ENCODE peak calls at places on chromosomes 13 and 19, in four cellular contexts. A is stimulated activated CD8-positive, alpha-beta memory T cell treated with anti-CD3 and anti-CD28 coated beads, Interleukin-2, amount 100 ng/mL, for 1 hour; I is tibial nerve; K is fibroblast of pulmonary artery. P is an unnamed sample.

GRCh38 chr19:8831832-8832131 is 322 bp downstream of the ZNF558 start:
- DNase-seq in I (no peak), A (no peak), K (no peak), P (no peak)

GRCh38 chr19:49546825-49547565 is 19.2 kb downstream of the RCN3 start:
- DNase-seq in A (no peak), K (peak; percentile 95), I (peak; percentile 52), P (peak; percentile 93)

GRCh38 chr13:48112896-48113525 is 18.1 kb upstream of the MED4 start:
- DNase-seq in K (no peak), I (no peak), A (no peak), P (no peak)

GRCh38 chr19:2634228-2634951 is 68.1 kb downstream of the GNG7 start:
- DNase-seq in A (no peak), I (no peak), K (peak; percentile 81), P (no peak)

GRCh38 chr13:109226631-109227030 is 559.8 kb downstream of the IRS2 start:
- DNase-seq in I (no peak), K (no peak), A (no peak), P (peak; percentile 27)

GRCh38 chr19:45352914-45353796 is 12.6 kb downstream of the KLC3 start:
- DNase-seq in I (no peak), A (no peak), K (no peak), P (no peak)

GRCh38 chr13:27065582-27065981 is 106.0 kb downstream of the USP12 start:
- DNase-seq in I (no peak), K (no peak), A (no peak), P (no peak)

GRCh38 chr13:35704331-35704730 is 227.8 kb upstream of the MAB21L1 start:
- DNase-seq in I (no peak), A (no peak), K (no peak), P (no peak)

GRCh38 chr13:26855921-26856320 is 95.3 kb upstream of the GPR12 start:
- DNase-seq in I (no peak), K (no peak), A (no peak), P (no peak)

GRCh38 chr13:101018720-101019119 is 344.1 kb upstream of the TMTC4 start:
- DNase-seq in A (no peak), I (no peak), K (peak; percentile 2), P (peak; percentile 87)

GRCh38 chr13:43730642-43731041 is 56.1 kb downstream of the ENOX1 start:
- DNase-seq in K (peak; percentile 64), I (no peak), A (no peak), P (no peak)

GRCh38 chr19:33177417-33177976 is 16.6 kb upstream of the LRP3 start:
- DNase-seq in I (no peak), K (no peak), A (no peak), P (no peak)

GRCh38 chr13:50170447-50171037 is 155.3 kb downstream of the KCNRG start:
- DNase-seq in I (no peak), K (peak; percentile 59), A (no peak), P (no peak)

GRCh38 chr19:20079487-20079886 is 1.7 kb downstream of the ZNF90 start:
- DNase-seq in I (no peak), A (no peak), K (peak; percentile 6), P (no peak)

GRCh38 chr19:41929536-41930071 is 1.4 kb upstream of the ERFL start:
- DNase-seq in A (no peak), I (no peak), K (no peak), P (no peak)

GRCh38 chr13:94620286-94620896 is 18.7 kb downstream of the GPR180 start:
- DNase-seq in I (no peak), A (no peak), K (peak; percentile 58), P (peak; percentile 68)

GRCh38 chr19:35038623-35039512 is 2.7 kb upstream of the HPN start:
- DNase-seq in I (no peak), A (no peak), K (no peak), P (no peak)